ENCODE peak calls at places on chromosomes 11 and 22, in seven cellular contexts. G is right lobe of liver, P is gastrocnemius medialis, I is H54, A is IMR-90, X is uterus, B is endothelial cell of umbilical vein. M is an unnamed sample.

GRCh38 chr11:18065572-18065971 is 19.5 kb upstream of the TPH1 start:
- DNase-seq in P (no peak), X (no peak), I (no peak), B (no peak), G (no peak), A (no peak), M (no peak)

GRCh38 chr22:32802291-32802826 is 854 bp downstream of the TIMP3 start:
- DNase-seq in G (no peak), P (no peak), B (no peak), A (no peak), X (no peak), I (no peak), M (peak; percentile 46)

GRCh38 chr22:20589614-20590476 is 82.4 kb downstream of the MED15 start:
- DNase-seq in A (no peak), B (no peak), G (no peak), P (no peak), I (no peak), X (no peak), M (no peak)

GRCh38 chr11:33778682-33779081 is 4.4 kb upstream of the FBXO3 start:
- DNase-seq in P (no peak), A (peak; percentile 83), I (peak; percentile 31), B (no peak), G (no peak), X (no peak), M (peak; percentile 33)

GRCh38 chr22:46994983-46995382 is 232.5 kb downstream of the TBC1D22A start:
- DNase-seq in A (no peak), X (no peak), P (no peak), B (no peak), I (no peak), G (no peak), M (no peak)

GRCh38 chr11:10388574-10388973 is 66.5 kb upstream of the AMPD3 start:
- DNase-seq in X (peak; percentile 29), B (no peak), G (no peak), A (no peak), I (no peak), P (peak; percentile 77), M (no peak)

GRCh38 chr11:33716236-33716635 is 15.6 kb upstream of the C11orf91 start:
- DNase-seq in P (no peak), I (no peak), A (no peak), X (no peak), G (no peak), B (peak; percentile 66), M (peak; percentile 60)

GRCh38 chr11:63667993-63668392 is 3.2 kb downstream of the ATL3 start:
- DNase-seq in A (peak; percentile 97), I (peak; percentile 76), B (peak; percentile 74), P (no peak), G (no peak), X (no peak), M (no peak)

GRCh38 chr22:27613099-27614089 is 188.2 kb downstream of the MN1 start:
- DNase-seq in B (no peak), I (no peak), G (no peak), P (no peak), X (no peak), A (no peak), M (no peak)

GRCh38 chr11:119977584-119977860 is 160.4 kb downstream of the TRIM29 start:
- DNase-seq in I (no peak), A (no peak), G (no peak), P (no peak), B (no peak), X (no peak), M (no peak)

GRCh38 chr11:87493516-87493915 is 455.8 kb downstream of the TMEM135 start:
- DNase-seq in A (peak; percentile 55), X (no peak), I (no peak), P (no peak), B (no peak), G (no peak), M (no peak)

GRCh38 chr11:14700593-14700992 is 57.0 kb downstream of the PDE3B start:
- DNase-seq in I (no peak), B (no peak), P (no peak), A (no peak), X (no peak), G (no peak), M (no peak)

GRCh38 chr11:67409261-67409666 is 5.4 kb downstream of the TBC1D10C start:
- DNase-seq in B (no peak), G (no peak), X (no peak), A (no peak), I (no peak), P (no peak), M (no peak)
- TF ChIP-seq POLR2A in B (no peak), G (no peak), X (no peak), A (no peak), I (no peak), P (no peak), M (no peak)

DNA sequence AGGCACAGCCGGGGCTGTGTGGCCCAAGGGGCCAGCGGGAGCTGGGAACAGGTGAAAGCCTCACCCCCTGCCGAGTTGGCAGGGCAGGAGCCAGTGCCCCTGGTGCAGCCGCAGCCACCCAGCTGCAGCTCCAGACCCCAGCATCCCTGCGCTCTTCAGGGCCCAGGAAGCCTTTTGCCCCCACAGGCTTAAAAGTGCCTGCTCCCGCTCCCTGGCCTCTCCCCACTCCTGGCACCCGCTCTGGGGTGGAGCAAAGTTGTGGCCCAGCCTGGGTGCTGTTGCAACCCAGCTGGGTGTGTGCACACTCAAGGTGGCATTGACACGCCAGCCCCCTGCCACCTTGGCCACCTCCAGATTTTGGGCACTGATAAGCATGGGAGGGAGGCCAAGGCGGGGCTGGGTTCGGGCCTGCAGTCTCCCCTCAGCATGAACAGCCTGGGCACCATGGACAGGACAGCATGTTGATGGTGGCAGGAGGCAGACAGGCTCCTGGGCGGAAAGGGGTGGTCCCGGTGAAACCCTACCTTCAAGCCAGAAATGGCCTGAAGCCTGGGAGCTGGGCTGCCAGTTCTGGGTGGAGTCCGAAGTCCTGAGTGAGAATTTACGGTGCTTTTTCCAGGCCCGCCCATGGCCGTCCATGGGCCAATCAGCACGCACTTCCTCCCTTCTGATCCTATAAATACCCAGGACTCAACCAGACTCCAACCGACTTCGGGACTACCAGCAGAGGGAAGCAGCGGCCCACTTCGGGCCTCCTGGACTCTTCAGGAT is 23.5 kb upstream of the RNASEH2C start:
- DNase-seq in P (peak; percentile 19), X (no peak), I (no peak), B (peak; percentile 28), A (no peak), G (no peak), M (no peak)
- TF ChIP-seq POLR2A in P (no peak), X (no peak), I (no peak), B (no peak), A (no peak), G (no peak), M (no peak)

DNA sequence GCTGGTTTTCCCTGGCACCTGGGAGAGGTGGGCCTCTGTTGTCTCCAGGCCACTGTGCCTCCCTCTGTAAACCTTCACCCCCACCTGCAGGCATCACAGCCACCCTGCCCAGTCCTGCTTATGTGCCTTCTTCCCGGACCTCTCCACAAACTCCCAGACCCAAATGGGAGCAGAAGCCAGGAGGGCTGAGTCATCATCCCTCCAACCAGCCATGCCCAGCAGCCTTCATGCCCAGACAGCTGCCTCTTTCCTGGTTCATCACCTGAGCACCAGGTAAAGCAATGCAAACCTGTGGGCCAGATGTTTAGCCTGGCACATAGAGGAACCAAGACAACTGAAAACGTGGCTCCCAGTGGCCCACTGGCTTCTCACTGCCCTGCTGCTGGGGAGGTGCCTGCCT is 2.1 kb upstream of the TMPRSS4 start:
- DNase-seq in B (no peak), X (no peak), G (no peak), A (no peak), P (no peak), I (no peak), M (no peak)
- TF ChIP-seq POLR2A in B (no peak), X (no peak), G (no peak), A (no peak), P (no peak), I (no peak), M (no peak)

GRCh38 chr22:30289980-30290313 is 642 bp upstream of the CASTOR1 start:
- DNase-seq in X (no peak), I (no peak), B (no peak), A (no peak), G (no peak), P (no peak), M (no peak)
- TF ChIP-seq POLR2A in X (no peak), I (no peak), B (no peak), A (no peak), G (no peak), P (no peak), M (no peak)